ENCODE peak calls at places on chromosomes 5 and 9, in seven cellular contexts. S, H, F, G, L, K and R are unnamed samples.

GRCh38 chr9:749712-750111 is 91.8 kb upstream of the DMRT1 start:
- DNase-seq in H (no peak), K (no peak), S (no peak), L (no peak), F (no peak), G (no peak), R (no peak)

GRCh38 chr9:37035472-37036236 is 1.6 kb upstream of the PAX5 start:
- DNase-seq in S (no peak), K (peak), G (peak), L (peak), F (peak), H (no peak), R (peak)

GRCh38 chr9:131117111-131117761 is 8.2 kb upstream of the NUP214 start:
- DNase-seq in L (no peak), H (no peak), S (no peak), F (no peak), K (no peak), G (no peak), R (no peak)

GRCh38 chr9:121303456-121304451 is 35.8 kb downstream of the GSN start:
- DNase-seq in G (no peak), K (no peak), S (no peak), H (no peak), L (no peak), F (no peak), R (no peak)

GRCh38 chr5:133385346-133385745 is 227.0 kb downstream of the FSTL4 start:
- DNase-seq in H (no peak), G (no peak), L (no peak), K (no peak), S (no peak), F (peak), R (no peak)

GRCh38 chr5:163281512-163281911 is 155.9 kb upstream of the CCNG1 start:
- DNase-seq in L (no peak), S (no peak), K (no peak), F (no peak), H (no peak), G (no peak), R (no peak)

GRCh38 chr5:179900707-179901106 is 7.0 kb downstream of the TBC1D9B start:
- DNase-seq in L (no peak), G (no peak), F (no peak), K (no peak), H (no peak), S (no peak), R (no peak)

GRCh38 chr9:136906251-136906650 is 19.9 kb downstream of the TRAF2 start:
- DNase-seq in L (no peak), H (no peak), G (no peak), F (no peak), S (no peak), K (no peak), R (no peak)

GRCh38 chr9:115292584-115293271 is 174.8 kb upstream of the TNC start:
- DNase-seq in S (peak), H (peak), F (no peak), K (no peak), G (no peak), L (peak), R (peak)

GRCh38 chr9:132609829-132610228 is 27.4 kb downstream of the BARHL1 start:
- DNase-seq in F (no peak), S (peak), K (peak), G (no peak), H (no peak), L (peak), R (no peak)

GRCh38 chr5:133921899-133922468 is 46.4 kb downstream of the C5orf15 start:
- DNase-seq in L (no peak), H (no peak), S (no peak), G (no peak), F (no peak), K (no peak), R (no peak)

GRCh38 chr5:153135416-153135815 is 355.1 kb upstream of the GRIA1 start:
- DNase-seq in L (no peak), H (no peak), S (no peak), K (peak), F (no peak), G (no peak), R (peak)

DNA sequence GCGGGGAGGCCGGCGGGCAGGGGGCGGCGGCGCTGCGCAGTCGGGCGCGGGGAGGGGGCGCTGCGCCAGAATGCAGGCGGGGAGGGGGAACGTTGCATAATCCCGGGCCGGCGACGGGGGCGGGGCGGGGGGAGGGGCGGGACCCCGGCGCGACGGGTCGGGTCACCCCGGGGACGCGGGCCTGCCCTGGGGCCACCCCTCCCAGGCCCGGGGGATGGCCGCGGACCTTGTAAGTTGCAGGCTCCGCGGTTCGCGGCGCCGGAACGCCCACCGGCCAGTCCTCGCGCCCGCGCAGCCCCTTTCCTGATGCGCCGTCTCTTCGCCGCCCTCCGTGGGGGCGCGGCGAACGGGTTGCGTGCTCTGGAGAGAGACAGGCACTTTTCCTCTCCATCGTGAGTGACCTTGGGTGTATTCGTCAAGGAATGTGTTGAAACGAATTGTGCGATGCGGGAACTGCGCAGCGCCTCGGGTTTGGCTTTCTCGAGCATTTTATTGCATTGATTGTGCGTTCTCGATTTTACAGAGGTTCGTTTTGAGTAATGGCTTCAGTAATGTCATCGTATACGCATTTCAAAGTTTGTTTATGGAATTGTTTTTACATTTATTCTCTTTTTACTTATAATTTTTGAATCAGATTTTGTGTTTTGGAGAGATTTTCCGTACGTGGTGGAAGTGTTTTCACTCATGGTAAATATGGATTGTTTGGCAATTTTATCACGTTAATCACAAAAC is 808 bp downstream of the SPIN1 start:
- DNase-seq in G (peak), K (peak), L (peak), F (peak), S (peak), H (peak), R (peak)
- H3K27ac ChIP-seq in G (peak), K (peak), L (peak), F (peak), S (peak), H (peak), R (peak)

GRCh38 chr5:37044120-37044519 is 167.6 kb downstream of the NIPBL start:
- DNase-seq in H (no peak), G (no peak), K (no peak), L (no peak), F (no peak), S (no peak), R (no peak)
- H3K4ac ChIP-seq in H (no peak), G (no peak), K (no peak), L (no peak), F (no peak), S (no peak), R (no peak)

GRCh38 chr9:113597390-113598241 is 134.1 kb downstream of the RGS3 start:
- DNase-seq in H (no peak), G (no peak), K (no peak), L (no peak), S (no peak), F (peak), R (no peak)

GRCh38 chr9:113599647-113600476 is 136.3 kb downstream of the RGS3 start:
- DNase-seq in K (no peak), H (no peak), G (no peak), S (peak), F (peak), L (peak), R (peak)

GRCh38 chr9:113598883-113599282 is 135.4 kb downstream of the RGS3 start:
- DNase-seq in K (no peak), F (peak), G (no peak), S (no peak), L (peak), H (no peak), R (no peak)

GRCh38 chr9:113596616-113597320 is 133.2 kb downstream of the RGS3 start:
- DNase-seq in K (no peak), L (no peak), G (no peak), H (no peak), F (no peak), S (no peak), R (no peak)

DNA sequence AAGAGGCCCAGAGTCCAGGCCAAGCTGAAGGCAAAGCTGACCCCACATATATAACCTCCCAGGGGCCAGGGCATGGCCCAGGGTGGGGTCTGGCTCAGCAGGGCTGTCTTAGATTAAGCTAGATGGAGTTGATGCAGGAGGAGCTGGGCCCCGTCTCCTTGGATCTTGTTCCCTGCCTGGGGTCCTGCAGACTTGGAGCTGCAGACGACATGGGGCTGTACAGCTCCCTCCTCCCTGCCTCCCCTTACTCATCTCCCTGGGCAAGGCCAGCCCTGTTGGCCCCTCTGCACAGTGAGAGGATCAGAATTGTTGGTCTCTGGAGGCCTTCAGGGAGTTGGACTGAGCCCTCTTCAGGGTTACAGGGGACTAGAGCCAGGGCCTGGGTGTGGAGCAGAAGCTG is 134.9 kb downstream of the RGS3 start:
- DNase-seq in L (peak), G (no peak), K (no peak), H (no peak), S (no peak), F (peak), R (no peak)
- H3K27ac ChIP-seq in L (peak), G (no peak), K (peak), H (peak), S (no peak), F (no peak), R (no peak)

GRCh38 chr5:57221049-57221568 is 47.2 kb downstream of the GPBP1 start:
- DNase-seq in S (peak), L (peak), G (no peak), F (no peak), K (peak), H (peak), R (peak)

GRCh38 chr5:57215629-57216195 is 41.9 kb downstream of the GPBP1 start:
- DNase-seq in K (no peak), F (no peak), S (peak), L (peak), H (no peak), G (no peak), R (no peak)

GRCh38 chr5:57216714-57217113 is 42.9 kb downstream of the GPBP1 start:
- DNase-seq in S (peak), G (no peak), H (no peak), F (no peak), L (peak), K (peak), R (no peak)

DNA sequence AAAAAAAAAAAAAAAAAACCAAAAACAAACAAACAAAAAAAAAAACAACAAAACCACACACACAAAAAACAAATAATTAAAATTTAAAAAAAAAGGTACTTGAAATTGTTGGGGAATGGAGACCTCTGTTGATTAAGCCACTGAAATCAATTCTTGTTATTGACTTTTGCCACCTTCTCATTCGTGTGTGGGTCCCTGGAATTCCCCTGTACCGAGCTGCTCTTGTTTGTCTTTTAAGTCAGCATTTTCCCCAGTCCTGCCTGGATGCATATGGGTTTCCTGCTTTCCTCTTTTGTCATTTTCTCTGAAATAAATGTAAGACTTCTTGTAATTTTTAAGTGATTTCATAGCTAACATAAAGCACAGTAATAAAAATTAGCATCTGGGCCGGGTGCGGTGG is 45.5 kb downstream of the GPBP1 start:
- DNase-seq in L (no peak), H (no peak), G (no peak), F (no peak), S (no peak), K (no peak), R (no peak)
- H3K4ac ChIP-seq in L (no peak), H (no peak), G (no peak), F (no peak), S (no peak), K (no peak), R (no peak)

DNA sequence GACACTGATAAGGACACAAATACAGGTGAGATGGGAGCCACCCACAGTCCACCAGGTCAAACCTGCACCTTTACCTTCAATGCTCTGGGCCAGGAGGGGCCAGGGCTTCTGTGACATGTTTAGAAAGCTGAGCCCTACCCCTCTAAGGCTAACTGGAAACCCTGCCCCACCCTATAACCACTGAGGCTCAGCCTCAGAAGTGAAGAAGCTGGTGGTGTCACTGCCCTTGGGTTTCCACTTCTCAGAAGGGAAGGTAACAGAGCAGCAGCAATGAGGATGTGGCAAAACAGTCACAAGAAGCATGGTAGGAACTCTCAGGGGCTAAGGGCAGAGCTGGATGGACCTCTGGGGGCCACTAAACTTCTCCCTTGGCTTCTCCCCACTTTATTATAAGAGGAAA is 6.0 kb downstream of the PDGFRB start:
- DNase-seq in F (no peak), H (no peak), G (no peak), S (no peak), K (no peak), L (no peak), R (no peak)
- H3K27ac ChIP-seq in F (no peak), H (no peak), G (no peak), S (no peak), K (no peak), L (no peak), R (no peak)

GRCh38 chr5:29263836-29264235 is 1929.7 kb upstream of the CDH6 start:
- DNase-seq in S (no peak), F (no peak), L (no peak), G (no peak), H (no peak), K (no peak), R (peak)

DNA sequence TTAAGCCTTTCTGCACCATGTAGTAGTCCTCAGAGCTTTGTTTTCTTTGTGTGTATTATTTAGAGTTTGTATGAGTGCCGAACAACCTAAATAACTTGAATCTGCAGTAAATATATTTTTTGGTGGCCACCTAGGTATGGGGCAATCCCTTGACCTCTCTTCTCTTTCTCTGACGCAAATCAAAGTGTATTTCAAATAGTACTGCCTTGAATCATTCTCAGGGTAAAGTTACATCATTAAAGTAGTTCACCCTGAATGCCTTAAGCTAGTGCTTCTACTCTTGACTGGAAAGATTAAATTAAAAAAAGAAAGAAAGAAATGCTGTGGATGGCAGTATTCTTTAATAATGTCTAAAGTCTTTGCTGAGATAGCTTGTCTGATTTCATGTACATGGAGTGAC is 1930.8 kb upstream of the CDH6 start:
- DNase-seq in H (no peak), L (peak), S (no peak), F (no peak), K (peak), G (no peak), R (peak)
- H3K4ac ChIP-seq in H (no peak), L (no peak), S (no peak), F (no peak), K (no peak), G (no peak), R (no peak)

GRCh38 chr5:143400541-143401252 is 2.8 kb downstream of the NR3C1 start:
- DNase-seq in F (no peak), G (no peak), K (no peak), L (no peak), H (no peak), S (peak), R (no peak)

GRCh38 chr5:143401253-143401845 is 2.1 kb downstream of the NR3C1 start:
- DNase-seq in K (no peak), H (no peak), G (no peak), F (no peak), S (peak), L (no peak), R (no peak)

GRCh38 chr5:143398053-143398355 is 5.5 kb downstream of the NR3C1 start:
- DNase-seq in G (no peak), F (no peak), L (no peak), K (no peak), H (no peak), S (no peak), R (no peak)

GRCh38 chr5:143398451-143399237 is 4.8 kb downstream of the NR3C1 start:
- DNase-seq in S (peak), H (no peak), L (no peak), G (no peak), F (no peak), K (no peak), R (no peak)

GRCh38 chr5:143399616-143400540 is 3.6 kb downstream of the NR3C1 start:
- DNase-seq in G (no peak), S (no peak), L (no peak), K (no peak), F (no peak), H (no peak), R (no peak)
- H3K27ac ChIP-seq in G (no peak), S (peak), L (no peak), K (no peak), F (no peak), H (no peak), R (no peak)